ENCODE peak calls at places on chromosome 16, in six cellular contexts. T, Y, S, Q, M and J are unnamed samples.

GRCh38 chr16:17519556-17519955 is 48.8 kb upstream of the XYLT1 start:
- DNase-seq in Y (no peak), T (no peak), S (no peak), Q (no peak), M (no peak), J (no peak)

GRCh38 chr16:4895366-4895765 is 41.6 kb downstream of the PPL start:
- DNase-seq in Q (no peak), S (no peak), Y (no peak), T (no peak), M (peak; percentile 25), J (no peak)

GRCh38 chr16:2691491-2692248 is 9.3 kb downstream of the KCTD5 start:
- DNase-seq in S (no peak), M (no peak), T (no peak), Y (no peak), Q (no peak), J (peak; percentile 68)

GRCh38 chr16:69890114-69890890 is 60.8 kb upstream of the CLEC18A start:
- DNase-seq in Y (peak; percentile 71), S (peak; percentile 33), M (no peak), T (peak; percentile 52), Q (peak; percentile 76), J (peak; percentile 90)

GRCh38 chr16:72818286-72818845 is 229.6 kb downstream of the ZFHX3 start:
- DNase-seq in T (no peak), Y (no peak), S (no peak), Q (no peak), M (no peak), J (no peak)

GRCh38 chr16:83581994-83582747 is 225.6 kb upstream of the HSBP1 start:
- DNase-seq in Q (no peak), T (no peak), M (no peak), S (no peak), Y (no peak), J (no peak)

GRCh38 chr16:23896832-23897821 is 61.3 kb downstream of the PRKCB start:
- DNase-seq in T (no peak), S (no peak), M (no peak), Q (no peak), Y (no peak), J (no peak)

GRCh38 chr16:22264786-22265185 is 32.4 kb upstream of the POLR3E start:
- DNase-seq in Q (no peak), T (no peak), M (no peak), Y (no peak), S (no peak), J (peak; percentile 9)

GRCh38 chr16:22397931-22398330 is 23.5 kb upstream of the CDR2 start:
- DNase-seq in M (no peak), T (no peak), Y (no peak), S (no peak), Q (no peak), J (no peak)

GRCh38 chr16:12613131-12613991 is 190.3 kb downstream of the CPPED1 start:
- DNase-seq in S (no peak), Y (no peak), M (no peak), Q (no peak), T (no peak), J (no peak)

GRCh38 chr16:12659871-12660270 is 143.8 kb downstream of the CPPED1 start:
- DNase-seq in S (no peak), Y (no peak), M (no peak), Q (no peak), T (no peak), J (no peak)

GRCh38 chr16:11403920-11404319 is 58.7 kb downstream of the RMI2 start:
- DNase-seq in S (no peak), M (no peak), T (no peak), Q (no peak), Y (no peak), J (no peak)

GRCh38 chr16:84196101-84196500 is 5.1 kb downstream of the ADAD2 start:
- DNase-seq in T (no peak), Q (no peak), M (no peak), Y (no peak), S (no peak), J (no peak)

GRCh38 chr16:19704321-19705130 is 13.5 kb downstream of the KNOP1 start:
- DNase-seq in Q (peak; percentile 67), T (peak; percentile 60), Y (peak; percentile 94), S (no peak), M (no peak), J (peak; percentile 62)

GRCh38 chr16:24088011-24088410 is 168.1 kb upstream of the CACNG3 start:
- DNase-seq in Q (no peak), T (no peak), M (no peak), S (no peak), Y (no peak), J (no peak)

GRCh38 chr16:11909653-11910551 is 5.9 kb downstream of the GSPT1 start:
- DNase-seq in Y (peak; percentile 76), S (no peak), T (no peak), Q (peak; percentile 2), M (no peak), J (no peak)

GRCh38 chr16:5078626-5079025 is 7.0 kb downstream of the ALG1 start:
- DNase-seq in S (no peak), Y (no peak), T (no peak), Q (no peak), M (no peak), J (no peak)

GRCh38 chr16:67504190-67505021 is 21.1 kb upstream of the AGRP start:
- DNase-seq in M (peak; percentile 79), T (no peak), S (no peak), Q (no peak), Y (no peak), J (peak; percentile 80)

GRCh38 chr16:73152731-73153130 is 104.8 kb upstream of the ZFHX3 start:
- DNase-seq in Y (no peak), M (no peak), Q (peak; percentile 34), T (no peak), S (peak; percentile 59), J (no peak)

DNA sequence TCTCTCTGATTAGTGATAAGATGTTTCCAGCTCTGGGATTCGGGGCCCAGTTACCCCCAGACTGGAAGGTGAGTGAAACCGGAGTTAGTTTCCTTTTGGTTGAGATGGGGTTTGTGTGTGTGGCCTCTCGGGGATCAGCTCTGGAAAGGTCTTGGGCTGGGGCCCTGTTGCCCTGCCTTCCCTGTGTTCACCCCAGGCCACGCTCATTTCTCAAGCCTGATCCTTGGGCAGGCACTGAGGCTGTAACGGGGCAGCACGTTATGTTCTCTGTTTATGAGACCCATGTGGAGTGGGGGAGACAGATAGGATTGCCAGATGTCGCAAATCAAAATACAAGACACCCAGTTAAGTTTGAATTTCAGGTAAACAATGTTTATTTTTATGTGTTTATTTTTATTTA is 35.5 kb downstream of the CPNE2 start:
- DNase-seq in Y (no peak), M (no peak), Q (no peak), T (no peak), S (no peak), J (no peak)
- H3K4me1 ChIP-seq in Y (peaks cover 7% of the 10 kb centered on the region), M (peaks cover 16% of the 10 kb centered on the region), Q (no peaks in the 10 kb centered on the region), T (no peaks in the 10 kb centered on the region), S (no peaks in the 10 kb centered on the region), J (no peaks in the 10 kb centered on the region)

GRCh38 chr16:75804368-75804767 is 78.1 kb upstream of the CPHXL start:
- DNase-seq in Q (no peak), M (no peak), T (no peak), S (no peak), Y (no peak), J (no peak)

GRCh38 chr16:75805946-75806345 is 79.7 kb upstream of the CPHXL start:
- DNase-seq in M (no peak), Y (no peak), S (peak; percentile 11), Q (no peak), T (no peak), J (no peak)

GRCh38 chr16:75798714-75799113 is 72.4 kb upstream of the CPHXL start:
- DNase-seq in Q (no peak), S (no peak), Y (no peak), M (no peak), T (no peak), J (no peak)

GRCh38 chr16:75803753-75804152 is 77.5 kb upstream of the CPHXL start:
- DNase-seq in Q (no peak), M (no peak), S (no peak), Y (no peak), T (no peak), J (no peak)

DNA sequence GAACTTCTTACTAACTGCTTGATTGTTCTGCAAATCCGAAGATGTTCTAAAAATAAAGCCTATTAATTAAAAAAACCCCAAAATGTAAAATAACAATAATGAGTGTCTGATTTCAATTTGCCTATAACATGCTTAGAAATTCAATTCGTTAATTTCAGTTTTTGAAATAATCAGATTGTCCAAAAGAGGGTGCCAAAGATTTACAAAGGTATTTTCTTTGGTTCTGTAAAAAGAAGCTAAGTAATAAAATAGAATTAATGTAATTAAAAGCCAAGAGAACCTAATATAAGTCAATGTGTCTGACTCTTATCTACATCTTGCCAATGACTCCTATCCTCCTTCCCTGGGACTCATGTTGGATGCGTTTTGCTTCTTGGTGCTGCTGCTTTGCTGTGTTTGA is 75.0 kb upstream of the CPHXL start:
- DNase-seq in S (no peak), Q (no peak), M (no peak), Y (peak; percentile 22), T (no peak), J (no peak)
- H3K4me1 ChIP-seq in S (no peaks in the 10 kb centered on the region), Q (no peaks in the 10 kb centered on the region), M (no peaks in the 10 kb centered on the region), Y (no peaks in the 10 kb centered on the region), T (peaks cover 2% of the 10 kb centered on the region), J (no peaks in the 10 kb centered on the region)

DNA sequence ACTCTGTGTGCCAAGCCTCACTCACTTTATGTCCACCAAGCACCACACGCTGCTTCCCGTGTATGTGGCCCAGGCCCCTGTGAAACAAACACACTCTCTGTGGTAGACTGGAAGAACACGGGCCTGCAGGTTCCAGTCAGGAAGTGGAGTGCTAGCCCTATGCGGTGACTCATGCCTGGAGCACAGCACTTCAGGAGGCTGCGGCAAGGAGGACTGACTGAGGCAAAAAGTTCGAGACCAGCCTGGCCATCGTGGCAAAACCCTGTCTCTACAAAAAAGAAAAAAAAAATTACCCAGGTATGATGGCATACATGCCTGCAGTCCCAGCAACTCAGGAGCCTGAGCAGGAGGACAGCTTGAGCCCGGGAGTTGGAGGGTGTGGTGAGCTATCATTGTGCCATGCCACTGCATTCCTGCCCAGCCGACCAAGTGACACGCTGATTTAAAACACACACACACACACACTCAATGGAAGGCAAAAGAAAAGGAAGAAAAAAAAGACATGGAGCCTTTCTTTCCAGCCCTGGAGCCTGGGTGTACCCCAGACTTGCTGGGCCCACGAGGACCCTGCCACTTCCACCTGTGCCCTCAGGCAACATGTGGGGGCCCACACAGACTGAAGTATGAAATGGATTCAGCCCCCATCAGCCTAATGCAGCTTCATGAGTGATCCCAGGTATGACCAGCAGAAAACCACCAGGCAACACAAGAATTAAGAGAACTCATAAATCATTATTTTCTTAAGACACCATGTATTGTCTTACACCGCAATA is 126.6 kb downstream of the ANKRD11 start:
- DNase-seq in Q (peak; percentile 78), T (no peak), M (no peak), S (no peak), Y (peak; percentile 89), J (peak; percentile 76)
- H3K4me1 ChIP-seq in Q (peaks cover 38% of the 10 kb centered on the region), T (peaks cover 41% of the 10 kb centered on the region), M (peaks cover 89% of the 10 kb centered on the region), S (no peaks in the 10 kb centered on the region), Y (peaks cover 56% of the 10 kb centered on the region), J (peaks cover 19% of the 10 kb centered on the region)

GRCh38 chr16:85228463-85228862 is 116.2 kb upstream of the CIBAR2 start:
- DNase-seq in Y (no peak), M (no peak), T (no peak), Q (no peak), S (no peak), J (no peak)

GRCh38 chr16:85227924-85228462 is 115.7 kb upstream of the CIBAR2 start:
- DNase-seq in S (peak; percentile 54), Y (peak; percentile 90), M (no peak), Q (peak; percentile 76), T (no peak), J (no peak)

GRCh38 chr16:85231959-85232358 is 119.7 kb upstream of the CIBAR2 start:
- DNase-seq in Y (no peak), M (no peak), Q (peak; percentile 61), T (peak; percentile 82), S (no peak), J (no peak)

GRCh38 chr16:85228970-85229430 is 116.7 kb upstream of the CIBAR2 start:
- DNase-seq in M (no peak), Q (no peak), T (no peak), Y (no peak), S (no peak), J (no peak)

GRCh38 chr16:85229869-85230416 is 117.7 kb upstream of the CIBAR2 start:
- DNase-seq in Q (no peak), Y (peak; percentile 79), S (no peak), T (no peak), M (no peak), J (no peak)
- H3K4me1 ChIP-seq in Q (peaks cover 25% of the 10 kb centered on the region), Y (peaks cover 56% of the 10 kb centered on the region), S (peaks cover 10% of the 10 kb centered on the region), T (peaks cover 51% of the 10 kb centered on the region), M (peaks cover 21% of the 10 kb centered on the region), J (peaks cover 7% of the 10 kb centered on the region)